ENCODE peak calls at places on chromosome 10, in five cellular contexts. O, M, Q, S and U are unnamed samples.

GRCh38 chr10:112269266-112269665 is 13.9 kb upstream of the TECTB start:
- DNase-seq in O (no peak), M (no peak), Q (peak), S (no peak), U (peak)

GRCh38 chr10:102781089-102781920 is 37.6 kb downstream of the WBP1L start:
- DNase-seq in O (no peak), M (no peak), Q (no peak), S (peak), U (no peak)

GRCh38 chr10:27276581-27276980 is 36.0 kb upstream of the ACBD5 start:
- DNase-seq in O (no peak), M (no peak), Q (no peak), S (no peak), U (no peak)

GRCh38 chr10:69888882-69889584 is 87.3 kb downstream of the COL13A1 start:
- DNase-seq in O (no peak), M (no peak), Q (no peak), S (no peak), U (no peak)

GRCh38 chr10:119333146-119333792 is 125.9 kb downstream of the GRK5 start:
- DNase-seq in O (no peak), M (peak), Q (peak), S (no peak), U (peak)

GRCh38 chr10:59648711-59649201 is 60.9 kb downstream of the SLC16A9 start:
- DNase-seq in O (no peak), M (no peak), Q (peak), S (peak), U (peak)

GRCh38 chr10:60444494-60445064 is 54.9 kb upstream of the ANK3 start:
- DNase-seq in O (no peak), M (peak), Q (peak), S (peak), U (peak)

GRCh38 chr10:15245530-15245929 is 77.0 kb upstream of the NMT2 start:
- DNase-seq in O (no peak), M (no peak), Q (no peak), S (peak), U (no peak)

GRCh38 chr10:103852189-103852711 is 3.1 kb downstream of the SH3PXD2A start:
- DNase-seq in O (no peak), M (no peak), Q (peak), S (no peak), U (peak)

GRCh38 chr10:110069502-110069982 is 61.8 kb downstream of the ADD3 start:
- DNase-seq in O (no peak), M (no peak), Q (no peak), S (peak), U (peak)

GRCh38 chr10:118102116-118102515 is 55.4 kb upstream of the RAB11FIP2 start:
- DNase-seq in O (no peak), M (no peak), Q (peak), S (no peak), U (no peak)

GRCh38 chr10:8315619-8316021 is 261.1 kb downstream of the GATA3 start:
- DNase-seq in O (no peak), M (no peak), Q (no peak), S (no peak), U (no peak)

GRCh38 chr10:88508054-88508453 is 75.1 kb downstream of the RNLS start:
- DNase-seq in O (no peak), M (no peak), Q (no peak), S (no peak), U (no peak)

GRCh38 chr10:73110345-73110849 is at the start of gene NUDT13:
- DNase-seq in O (no peak), M (peak), Q (peak), S (peak), U (peak)

GRCh38 chr10:112262556-112262955 is 20.6 kb upstream of the TECTB start:
- DNase-seq in O (no peak), M (no peak), Q (peak), S (no peak), U (no peak)

GRCh38 chr10:63256047-63256773 is 123.1 kb downstream of the NRBF2 start:
- DNase-seq in O (no peak), M (no peak), Q (peak), S (no peak), U (peak)

GRCh38 chr10:63765126-63765525 is 243.9 kb downstream of the REEP3 start:
- DNase-seq in O (no peak), M (peak), Q (peak), S (no peak), U (no peak)

GRCh38 chr10:86306628-86307278 is 59.8 kb downstream of the GRID1 start:
- DNase-seq in O (no peak), M (peak), Q (peak), S (peak), U (peak)

GRCh38 chr10:118918116-118918515 is 111.4 kb upstream of the NANOS1 start:
- DNase-seq in O (no peak), M (no peak), Q (no peak), S (no peak), U (no peak)

GRCh38 chr10:35605191-35605590 is at the start of gene GJD4:
- DNase-seq in O (no peak), M (no peak), Q (no peak), S (no peak), U (no peak)

GRCh38 chr10:121715969-121716368 is 117.7 kb upstream of the FGFR2 start:
- DNase-seq in O (no peak), M (no peak), Q (no peak), S (no peak), U (no peak)

GRCh38 chr10:44023517-44023916 is 361.4 kb downstream of the CXCL12 start:
- DNase-seq in O (no peak), M (no peak), Q (no peak), S (no peak), U (no peak)

GRCh38 chr10:44398747-44399477 is 14.0 kb upstream of the CXCL12 start:
- DNase-seq in O (no peak), M (no peak), Q (no peak), S (peak), U (no peak)

GRCh38 chr10:50552308-50552707 is 71.4 kb downstream of the SGMS1 start:
- DNase-seq in O (no peak), M (no peak), Q (peak), S (no peak), U (peak)

GRCh38 chr10:131698232-131698631 is 202.6 kb upstream of the PPP2R2D start:
- DNase-seq in O (no peak), M (no peak), Q (no peak), S (no peak), U (no peak)

GRCh38 chr10:5445006-5445405 is 32.6 kb downstream of the NET1 start:
- DNase-seq in O (no peak), M (no peak), Q (no peak), S (no peak), U (no peak)
- H3K27ac ChIP-seq in O (no peak), M (no peak), Q (no peak), S (no peak), U (no peak)

GRCh38 chr10:23193435-23194074 is 1.4 kb downstream of the PTF1A start:
- DNase-seq in O (no peak), M (no peak), Q (no peak), S (no peak), U (no peak)
- TF ChIP-seq EZH2 in O (no peak), M (no peak), Q (no peak), S (peak), U (no peak)

GRCh38 chr10:133273534-133274143 is 3.0 kb downstream of the ADAM8 start:
- DNase-seq in O (no peak), M (no peak), Q (no peak), S (no peak), U (no peak)
- H3K27ac ChIP-seq in O (no peak), M (no peak), Q (no peak), S (no peak), U (no peak)

GRCh38 chr10:42477170-42477569 is 161.2 kb downstream of the ZNF33B start:
- DNase-seq in O (no peak), M (no peak), Q (no peak), S (no peak), U (no peak)

GRCh38 chr10:42479057-42479456 is 159.3 kb downstream of the ZNF33B start:
- DNase-seq in O (no peak), M (no peak), Q (no peak), S (no peak), U (no peak)

DNA sequence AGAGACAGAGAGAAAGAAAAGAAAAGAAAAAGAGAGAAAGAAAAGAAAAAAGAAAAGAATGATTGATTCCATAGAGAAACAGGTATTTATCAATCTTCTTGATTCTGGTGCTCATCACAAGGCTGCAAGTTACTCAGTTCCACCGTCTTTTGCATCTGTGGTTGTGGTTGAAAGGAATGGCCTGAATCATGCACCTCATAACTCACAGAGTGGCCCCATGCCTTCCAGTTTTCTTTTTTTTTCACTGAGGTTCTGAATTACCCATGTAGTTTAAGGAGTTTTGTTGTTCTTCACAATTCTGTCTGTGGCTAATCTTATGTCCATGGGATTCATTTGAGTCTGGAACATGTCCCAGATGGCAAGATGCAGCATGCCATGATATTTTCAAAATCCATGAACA is 156.0 kb downstream of the ZNF33B start:
- DNase-seq in O (no peak), M (no peak), Q (peak), S (no peak), U (peak)
- TF ChIP-seq EZH2 in O (no peak), M (no peak), Q (no peak), S (no peak), U (no peak)

GRCh38 chr10:22606164-22606614 is 108.2 kb downstream of the PIP4K2A start:
- DNase-seq in O (no peak), M (peak), Q (peak), S (no peak), U (no peak)
- H3K27ac ChIP-seq in O (no peak), M (peak), Q (no peak), S (no peak), U (no peak)

GRCh38 chr10:101568054-101568745 is 19.9 kb downstream of the POLL start:
- DNase-seq in O (no peak), M (no peak), Q (no peak), S (no peak), U (no peak)
- TF ChIP-seq EZH2 in O (no peak), M (no peak), Q (no peak), S (no peak), U (no peak)

DNA sequence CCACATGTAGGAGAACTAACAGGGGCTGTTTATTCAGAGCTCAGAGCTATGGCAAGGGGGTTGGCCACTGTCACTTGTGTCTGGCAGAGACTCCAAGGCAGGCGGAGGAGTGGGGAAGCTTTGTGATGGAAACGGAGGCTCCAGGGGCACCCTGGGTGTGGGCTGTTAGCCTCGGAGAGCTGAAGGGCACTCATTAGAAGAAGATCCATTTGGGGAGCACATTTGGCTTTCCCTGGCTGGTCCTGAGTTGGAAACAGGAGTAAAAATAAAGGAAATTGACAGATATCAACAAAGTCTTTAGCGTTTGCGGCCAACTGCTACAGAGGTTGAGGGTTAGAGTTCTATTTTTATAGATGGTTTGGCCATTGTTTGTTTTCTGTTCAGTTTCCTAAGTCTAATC is 288.3 kb upstream of the MKI67 start:
- DNase-seq in O (no peak), M (no peak), Q (no peak), S (no peak), U (no peak)
- H3K27ac ChIP-seq in O (no peak), M (no peak), Q (no peak), S (no peak), U (no peak)

GRCh38 chr10:100725869-100726426 is 19.4 kb upstream of the PAX2 start:
- DNase-seq in O (no peak), M (no peak), Q (no peak), S (no peak), U (no peak)

GRCh38 chr10:100723180-100723579 is 22.2 kb upstream of the PAX2 start:
- DNase-seq in O (no peak), M (no peak), Q (no peak), S (no peak), U (no peak)

GRCh38 chr10:100723769-100724530 is 21.4 kb upstream of the PAX2 start:
- DNase-seq in O (no peak), M (no peak), Q (no peak), S (peak), U (no peak)

GRCh38 chr10:100725041-100725440 is 20.3 kb upstream of the PAX2 start:
- DNase-seq in O (no peak), M (no peak), Q (peak), S (peak), U (peak)

GRCh38 chr10:100724531-100725027 is 20.8 kb upstream of the PAX2 start:
- DNase-seq in O (no peak), M (no peak), Q (no peak), S (peak), U (no peak)
- TF ChIP-seq EZH2 in O (no peak), M (no peak), Q (no peak), S (peak), U (no peak)

DNA sequence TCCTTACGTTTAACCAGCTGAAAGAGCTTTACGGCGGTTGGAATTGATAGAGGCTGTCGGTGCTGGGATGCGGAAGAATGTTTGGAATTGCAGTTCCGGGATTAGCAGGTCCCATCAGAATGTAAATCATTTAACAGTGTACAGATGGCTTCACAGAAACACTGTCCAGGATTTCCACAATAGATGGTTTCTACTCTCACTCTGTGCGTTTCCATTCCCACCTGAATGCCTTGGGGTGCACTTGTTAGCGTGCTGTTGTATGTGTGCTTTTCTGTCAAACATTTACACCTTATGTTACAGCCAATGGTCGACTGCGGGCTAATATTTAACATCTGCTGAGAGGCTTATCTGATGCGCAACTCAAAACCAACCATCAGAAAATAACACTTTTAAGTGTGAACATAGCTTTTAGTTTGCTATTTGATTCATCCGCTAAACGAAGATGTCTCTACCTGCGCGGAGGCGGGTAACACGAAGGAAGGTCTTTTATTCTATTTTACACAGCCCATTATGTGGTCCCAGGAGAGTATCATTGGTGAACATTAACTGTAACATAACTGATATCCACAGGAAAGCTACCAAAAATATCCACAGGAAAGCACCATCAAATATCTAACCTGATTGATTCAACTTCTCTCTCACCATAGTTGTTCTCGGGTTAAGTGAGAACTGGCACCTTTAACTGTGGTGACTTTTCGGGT is 179.0 kb downstream of the PRPF18 start:
- DNase-seq in O (no peak), M (no peak), Q (no peak), S (no peak), U (peak)
- H3K27ac ChIP-seq in O (no peak), M (no peak), Q (no peak), S (no peak), U (no peak)